ENCODE peak calls at places on chromosomes 11 and 22, in ten cellular contexts. One of them, this sample, is unnamed.

GRCh38 chr22:22810018-22810427 is 77.6 kb upstream of the IGLL5 start:
- DNase-seq in Calu3: peak; percentile 56
- DNase-seq in GM10248: peak; percentile 53
- DNase-seq in AG04450: no peak
- DNase-seq in HepG2: peak; percentile 50
- DNase-seq in pancreas: peak; percentile 24
- DNase-seq in mucosa of descending colon: no peak
- DNase-seq in lung: peak; percentile 28
- DNase-seq in fibroblast of villous mesenchyme: peak; percentile 20
- DNase-seq in astrocyte of the spinal cord: no peak
- DNase-seq in this sample: no peak

GRCh38 chr11:116895053-116895757 is 57.8 kb upstream of the APOA1 start:
- DNase-seq in AG04450: no peak
- DNase-seq in mucosa of descending colon: no peak
- DNase-seq in pancreas: no peak
- DNase-seq in astrocyte of the spinal cord: no peak
- DNase-seq in HepG2: no peak
- DNase-seq in fibroblast of villous mesenchyme: no peak
- DNase-seq in Calu3: no peak
- DNase-seq in GM10248: peak; percentile 47
- DNase-seq in lung: no peak
- DNase-seq in this sample: no peak

GRCh38 chr11:112163875-112164521 is at the start of gene IL18:
- DNase-seq in AG04450: no peak
- DNase-seq in GM10248: no peak
- DNase-seq in HepG2: no peak
- DNase-seq in lung: peak; percentile 74
- DNase-seq in mucosa of descending colon: peak; percentile 87
- DNase-seq in astrocyte of the spinal cord: peak; percentile 29
- DNase-seq in fibroblast of villous mesenchyme: peak; percentile 32
- DNase-seq in Calu3: peak; percentile 84
- DNase-seq in pancreas: peak; percentile 59
- DNase-seq in this sample: no peak

GRCh38 chr11:7604331-7604973 is 68.8 kb downstream of the CYB5R2 start:
- DNase-seq in mucosa of descending colon: peak; percentile 70
- DNase-seq in lung: no peak
- DNase-seq in pancreas: no peak
- DNase-seq in AG04450: no peak
- DNase-seq in astrocyte of the spinal cord: no peak
- DNase-seq in fibroblast of villous mesenchyme: no peak
- DNase-seq in HepG2: no peak
- DNase-seq in GM10248: no peak
- DNase-seq in Calu3: peak; percentile 46
- DNase-seq in this sample: no peak

GRCh38 chr22:46799626-46800025 is 37.2 kb downstream of the TBC1D22A start:
- DNase-seq in AG04450: no peak
- DNase-seq in lung: no peak
- DNase-seq in GM10248: no peak
- DNase-seq in fibroblast of villous mesenchyme: no peak
- DNase-seq in astrocyte of the spinal cord: no peak
- DNase-seq in HepG2: no peak
- DNase-seq in pancreas: no peak
- DNase-seq in mucosa of descending colon: no peak
- DNase-seq in Calu3: no peak
- DNase-seq in this sample: no peak

GRCh38 chr22:24975813-24976341 is 23.4 kb downstream of the KIAA1671 start:
- DNase-seq in HepG2: no peak
- DNase-seq in Calu3: no peak
- DNase-seq in AG04450: no peak
- DNase-seq in GM10248: no peak
- DNase-seq in lung: no peak
- DNase-seq in astrocyte of the spinal cord: no peak
- DNase-seq in fibroblast of villous mesenchyme: peak; percentile 28
- DNase-seq in pancreas: no peak
- DNase-seq in mucosa of descending colon: peak; percentile 71
- DNase-seq in this sample: no peak

GRCh38 chr22:50546326-50547230 is 879 bp downstream of the KLHDC7B start:
- DNase-seq in AG04450: no peak
- DNase-seq in mucosa of descending colon: no peak
- DNase-seq in pancreas: no peak
- DNase-seq in HepG2: no peak
- DNase-seq in astrocyte of the spinal cord: no peak
- DNase-seq in lung: no peak
- DNase-seq in GM10248: peak; percentile 8
- DNase-seq in Calu3: no peak
- DNase-seq in fibroblast of villous mesenchyme: no peak
- DNase-seq in this sample: no peak

GRCh38 chr22:43200031-43200430 is 13.1 kb upstream of the TTLL12 start:
- DNase-seq in mucosa of descending colon: peak; percentile 43
- DNase-seq in Calu3: no peak
- DNase-seq in AG04450: no peak
- DNase-seq in lung: no peak
- DNase-seq in pancreas: no peak
- DNase-seq in GM10248: no peak
- DNase-seq in HepG2: no peak
- DNase-seq in astrocyte of the spinal cord: no peak
- DNase-seq in fibroblast of villous mesenchyme: no peak
- DNase-seq in this sample: no peak

GRCh38 chr11:61505640-61506155 is 2.9 kb upstream of the LRRC10B start:
- DNase-seq in pancreas: no peak
- DNase-seq in mucosa of descending colon: no peak
- DNase-seq in GM10248: no peak
- DNase-seq in Calu3: no peak
- DNase-seq in lung: no peak
- DNase-seq in HepG2: no peak
- DNase-seq in AG04450: no peak
- DNase-seq in astrocyte of the spinal cord: no peak
- DNase-seq in fibroblast of villous mesenchyme: no peak
- DNase-seq in this sample: no peak

GRCh38 chr11:111427471-111427912 is 48.4 kb upstream of the POU2AF1 start:
- DNase-seq in GM10248: no peak
- DNase-seq in lung: no peak
- DNase-seq in Calu3: peak; percentile 35
- DNase-seq in pancreas: no peak
- DNase-seq in astrocyte of the spinal cord: no peak
- DNase-seq in AG04450: no peak
- DNase-seq in fibroblast of villous mesenchyme: peak; percentile 37
- DNase-seq in HepG2: peak; percentile 13
- DNase-seq in mucosa of descending colon: no peak
- DNase-seq in this sample: no peak

GRCh38 chr11:109423114-109423859 is 1.3 kb downstream of the C11orf87 start:
- DNase-seq in Calu3: no peak
- DNase-seq in pancreas: no peak
- DNase-seq in GM10248: peak; percentile 8
- DNase-seq in fibroblast of villous mesenchyme: no peak
- DNase-seq in astrocyte of the spinal cord: peak; percentile 39
- DNase-seq in AG04450: no peak
- DNase-seq in mucosa of descending colon: peak; percentile 37
- DNase-seq in lung: no peak
- DNase-seq in HepG2: no peak
- DNase-seq in this sample: no peak

GRCh38 chr22:37295946-37296345 is 13.6 kb downstream of the CYTH4 start:
- DNase-seq in astrocyte of the spinal cord: no peak
- DNase-seq in fibroblast of villous mesenchyme: no peak
- DNase-seq in lung: no peak
- DNase-seq in Calu3: no peak
- DNase-seq in HepG2: no peak
- DNase-seq in mucosa of descending colon: no peak
- DNase-seq in pancreas: no peak
- DNase-seq in AG04450: no peak
- DNase-seq in GM10248: no peak
- DNase-seq in this sample: no peak

GRCh38 chr22:19854778-19855503 is at the start of the genes GNB1L and RTL10:
- DNase-seq in AG04450: peak; percentile 88
- DNase-seq in lung: peak; percentile 96
- DNase-seq in mucosa of descending colon: peak; percentile 98
- DNase-seq in GM10248: peak; percentile 98
- DNase-seq in HepG2: peak; percentile 90
- DNase-seq in fibroblast of villous mesenchyme: peak; percentile 96
- DNase-seq in astrocyte of the spinal cord: peak; percentile 98
- DNase-seq in pancreas: peak; percentile 96
- DNase-seq in Calu3: peak; percentile 96
- DNase-seq in this sample: peak; percentile 94
- TF ChIP-seq CTCF in AG04450: peak; percentile 20
- TF ChIP-seq CTCF in lung: no peak
- TF ChIP-seq CTCF in mucosa of descending colon: peak; percentile 20
- TF ChIP-seq CTCF in GM10248: peak; percentile 34
- TF ChIP-seq CTCF in HepG2: peak; percentile 69
- TF ChIP-seq CTCF in fibroblast of villous mesenchyme: no peak
- TF ChIP-seq CTCF in astrocyte of the spinal cord: peak; percentile 19
- TF ChIP-seq CTCF in pancreas: no peak
- TF ChIP-seq CTCF in Calu3: no peak
- TF ChIP-seq CTCF in this sample: no peak

DNA sequence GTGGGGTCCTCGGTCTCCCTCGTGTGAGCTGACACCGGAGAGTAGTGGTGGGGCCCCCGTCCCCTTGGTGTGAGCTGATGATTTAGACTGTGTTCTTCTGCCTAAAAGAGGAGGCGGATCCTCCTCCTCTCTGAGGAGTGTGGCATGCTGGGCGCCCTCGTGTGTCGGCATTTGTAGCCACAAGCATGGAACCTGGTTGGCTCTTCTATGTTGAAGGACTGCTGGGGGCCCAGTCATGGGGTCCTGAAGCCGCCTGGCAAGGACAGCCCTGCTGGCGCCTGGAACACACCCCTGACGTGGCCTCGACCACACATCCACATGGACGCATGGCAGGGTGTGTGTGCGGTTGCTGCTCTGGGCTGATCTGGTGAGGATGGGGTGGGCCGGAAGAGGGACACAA is 50.2 kb downstream of the AP2A2 start:
- DNase-seq in pancreas: no peak
- DNase-seq in Calu3: no peak
- DNase-seq in lung: no peak
- DNase-seq in mucosa of descending colon: no peak
- DNase-seq in HepG2: peak; percentile 44
- DNase-seq in AG04450: peak; percentile 4
- DNase-seq in astrocyte of the spinal cord: peak; percentile 44
- DNase-seq in fibroblast of villous mesenchyme: peak; percentile 36
- DNase-seq in GM10248: no peak
- DNase-seq in this sample: no peak
- TF ChIP-seq CTCF in pancreas: no peak
- TF ChIP-seq CTCF in Calu3: no peak
- TF ChIP-seq CTCF in lung: no peak
- TF ChIP-seq CTCF in mucosa of descending colon: no peak
- TF ChIP-seq CTCF in HepG2: peak; percentile 65
- TF ChIP-seq CTCF in AG04450: peak; percentile 46
- TF ChIP-seq CTCF in astrocyte of the spinal cord: peak; percentile 58
- TF ChIP-seq CTCF in fibroblast of villous mesenchyme: peak; percentile 38
- TF ChIP-seq CTCF in GM10248: no peak
- TF ChIP-seq CTCF in this sample: no peak

DNA sequence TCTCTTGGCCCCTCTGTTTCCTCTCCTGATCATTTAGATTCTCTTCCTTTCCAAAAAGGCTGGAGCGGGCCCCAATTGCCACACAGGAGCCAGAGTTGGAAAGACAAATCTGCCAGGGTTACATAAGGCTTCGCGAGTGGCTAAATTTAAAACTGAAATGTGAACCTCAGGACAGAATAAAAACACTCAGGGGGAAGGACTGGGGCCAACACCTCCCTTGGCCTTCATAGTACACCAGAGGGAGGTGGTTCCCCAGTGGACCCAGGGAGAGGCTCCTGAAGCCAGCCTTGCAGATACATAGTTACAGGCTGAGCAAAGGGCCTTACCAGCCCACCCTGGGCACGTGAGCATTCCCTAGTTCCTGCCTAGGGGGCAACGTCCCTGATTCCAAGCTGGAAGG is 150.1 kb downstream of the MN1 start:
- DNase-seq in AG04450: no peak
- DNase-seq in HepG2: no peak
- DNase-seq in pancreas: no peak
- DNase-seq in astrocyte of the spinal cord: no peak
- DNase-seq in lung: no peak
- DNase-seq in GM10248: no peak
- DNase-seq in mucosa of descending colon: no peak
- DNase-seq in Calu3: no peak
- DNase-seq in fibroblast of villous mesenchyme: no peak
- DNase-seq in this sample: no peak
- TF ChIP-seq CTCF in AG04450: no peak
- TF ChIP-seq CTCF in HepG2: no peak
- TF ChIP-seq CTCF in pancreas: no peak
- TF ChIP-seq CTCF in astrocyte of the spinal cord: no peak
- TF ChIP-seq CTCF in lung: no peak
- TF ChIP-seq CTCF in GM10248: no peak
- TF ChIP-seq CTCF in mucosa of descending colon: no peak
- TF ChIP-seq CTCF in Calu3: no peak
- TF ChIP-seq CTCF in fibroblast of villous mesenchyme: no peak
- TF ChIP-seq CTCF in this sample: no peak

GRCh38 chr11:87299041-87299481 is 261.3 kb downstream of the TMEM135 start:
- DNase-seq in astrocyte of the spinal cord: no peak
- DNase-seq in fibroblast of villous mesenchyme: peak; percentile 7
- DNase-seq in pancreas: no peak
- DNase-seq in HepG2: no peak
- DNase-seq in GM10248: no peak
- DNase-seq in mucosa of descending colon: no peak
- DNase-seq in AG04450: no peak
- DNase-seq in Calu3: no peak
- DNase-seq in lung: no peak
- DNase-seq in this sample: no peak
- TF ChIP-seq CTCF in astrocyte of the spinal cord: no peak
- TF ChIP-seq CTCF in fibroblast of villous mesenchyme: no peak
- TF ChIP-seq CTCF in pancreas: no peak
- TF ChIP-seq CTCF in HepG2: no peak
- TF ChIP-seq CTCF in GM10248: no peak
- TF ChIP-seq CTCF in mucosa of descending colon: no peak
- TF ChIP-seq CTCF in AG04450: no peak
- TF ChIP-seq CTCF in Calu3: no peak
- TF ChIP-seq CTCF in lung: no peak
- TF ChIP-seq CTCF in this sample: no peak

This sample was measured in natural killer cell.